ENCODE peak calls at places on chromosomes 3 and 15, in ten cellular contexts. N is sigmoid colon, P is HAP-1, J is cardiac fibroblast, B is fibroblast of lung, F is esophagus squamous epithelium, K is hepatocyte, X is heart left ventricle, Y is astrocyte of the spinal cord, H is adrenal gland. A is an unnamed sample.
A peak's percentile ranks its signal among the peaks of the same experiment; 100 is the strongest.

GRCh38 chr3:195820901-195821300 is 9.2 kb upstream of the MUC4 start:
- DNase-seq in N (no peak), P (no peak), J (no peak), B (no peak), F (no peak), K (no peak), X (no peak), Y (no peak), H (no peak), A (no peak)

GRCh38 chr3:73255609-73256029 is 194.2 kb downstream of the EBLN2 start:
- DNase-seq in N (no peak), P (peak; percentile 3), J (peak; percentile 69), B (peak; percentile 95), F (no peak), K (peak; percentile 75), X (no peak), Y (peak; percentile 37), H (peak; percentile 60), A (no peak)

GRCh38 chr15:89496155-89497098 is at the start of gene RHCG:
- DNase-seq in N (no peak), P (peak; percentile 71), J (peak; percentile 58), B (peak; percentile 36), F (no peak), K (peak; percentile 79), X (no peak), Y (no peak), H (no peak), A (peak; percentile 83)

GRCh38 chr15:77909131-77909940 is 168.2 kb downstream of the TBC1D2B start:
- DNase-seq in N (peak; percentile 40), P (no peak), J (no peak), B (no peak), F (no peak), K (no peak), X (peak; percentile 51), Y (no peak), H (peak; percentile 13), A (peak; percentile 83)

GRCh38 chr15:65072027-65072426 is 4.2 kb upstream of the RASL12 start:
- DNase-seq in N (no peak), P (no peak), J (peak; percentile 58), B (no peak), F (no peak), K (no peak), X (peak; percentile 42), Y (no peak), H (peak; percentile 59), A (no peak)

GRCh38 chr3:64954995-64955636 is 267.3 kb upstream of the ADAMTS9 start:
- DNase-seq in N (no peak), P (no peak), J (no peak), B (peak; percentile 1), F (no peak), K (no peak), X (no peak), Y (no peak), H (no peak), A (no peak)

GRCh38 chr15:40291088-40291574 is 8.3 kb upstream of the ANKRD63 start:
- DNase-seq in N (peak; percentile 77), P (no peak), J (peak; percentile 61), B (peak; percentile 61), F (no peak), K (peak; percentile 85), X (no peak), Y (peak; percentile 39), H (no peak), A (no peak)

GRCh38 chr3:196563721-196564225 is 4.6 kb downstream of the WDR53 start:
- DNase-seq in N (no peak), P (no peak), J (peak; percentile 55), B (peak; percentile 52), F (no peak), K (no peak), X (no peak), Y (peak; percentile 40), H (no peak), A (no peak)

GRCh38 chr3:146133436-146133835 is 27.5 kb downstream of the PLOD2 start:
- DNase-seq in N (no peak), P (no peak), J (no peak), B (peak; percentile 53), F (no peak), K (no peak), X (no peak), Y (no peak), H (no peak), A (no peak)

GRCh38 chr15:61099030-61099800 is 129.9 kb downstream of the RORA start:
- DNase-seq in N (no peak), P (no peak), J (no peak), B (peak; percentile 83), F (no peak), K (no peak), X (no peak), Y (peak; percentile 38), H (no peak), A (no peak)

GRCh38 chr3:183252973-183253363 is at the start of gene B3GNT5:
- DNase-seq in N (peak; percentile 65), P (peak; percentile 51), J (peak; percentile 33), B (peak; percentile 8), F (no peak), K (peak; percentile 92), X (no peak), Y (peak; percentile 28), H (no peak), A (peak; percentile 72)

GRCh38 chr3:10910367-10910766 is 82.2 kb upstream of the SLC6A1 start:
- DNase-seq in N (no peak), P (no peak), J (no peak), B (no peak), F (no peak), K (no peak), X (no peak), Y (no peak), H (no peak), A (no peak)

GRCh38 chr15:74977599-74977998 is 17.8 kb upstream of the SCAMP5 start:
- DNase-seq in N (no peak), P (no peak), J (peak; percentile 52), B (no peak), F (no peak), K (no peak), X (no peak), Y (no peak), H (no peak), A (no peak)

GRCh38 chr15:88512606-88513005 is 33.9 kb downstream of the DET1 start:
- DNase-seq in N (no peak), P (no peak), J (no peak), B (peak; percentile 51), F (no peak), K (no peak), X (no peak), Y (no peak), H (no peak), A (no peak)

GRCh38 chr3:142366434-142366833 is 81.4 kb downstream of the XRN1 start:
- DNase-seq in N (no peak), P (peak; percentile 17), J (peak; percentile 18), B (no peak), F (no peak), K (no peak), X (no peak), Y (no peak), H (no peak), A (no peak)
- H3K4me3 ChIP-seq in N (no peak overlapping the region), P (no peak overlapping the region), J (no peak overlapping the region), B (no peak overlapping the region), F (no peak overlapping the region), K (no peak overlapping the region), X (no peak overlapping the region), Y (no peak overlapping the region), H (no peak overlapping the region), A (no peak overlapping the region)

DNA sequence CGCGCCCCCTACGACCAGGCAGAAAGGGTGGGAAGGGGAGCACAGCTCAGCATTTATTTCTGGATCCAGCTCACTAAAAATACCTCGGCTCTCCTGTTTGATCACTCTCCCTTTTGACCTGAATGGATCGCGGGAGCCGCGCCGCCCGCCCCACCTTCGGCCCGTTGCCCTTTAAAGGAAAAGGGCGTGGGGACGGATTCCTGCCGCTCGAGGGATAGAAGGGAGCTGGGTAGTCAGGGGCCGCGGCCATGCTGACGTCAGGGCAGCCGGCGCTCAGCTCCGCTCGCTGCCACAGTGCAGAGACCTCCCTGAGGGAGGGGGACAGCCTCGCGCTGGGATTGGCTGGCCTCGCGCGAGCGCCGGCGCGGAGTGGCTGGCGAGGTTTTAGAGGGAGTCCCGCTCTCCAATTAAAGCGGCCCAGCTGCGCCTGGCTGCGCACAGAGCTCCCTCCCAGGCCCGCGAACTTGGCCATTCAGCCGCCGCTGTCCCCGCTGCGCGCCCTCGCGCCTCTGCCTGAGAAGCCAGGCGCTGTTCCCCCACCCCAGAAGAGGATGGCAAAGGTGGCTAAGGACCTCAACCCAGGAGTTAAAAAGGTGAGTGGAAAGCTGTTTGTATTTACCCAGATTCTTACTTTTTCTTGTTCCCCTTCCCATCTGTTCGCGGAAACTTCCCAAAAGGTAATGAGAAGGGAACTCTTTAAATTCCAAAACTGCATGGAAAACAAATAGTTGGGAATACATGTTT is at the start of gene LMCD1:
- DNase-seq in N (peak; percentile 97), P (peak; percentile 93), J (peak; percentile 96), B (peak; percentile 98), F (peak; percentile 52), K (peak; percentile 97), X (peak; percentile 98), Y (peak; percentile 98), H (peak; percentile 96), A (peak; percentile 98)
- H3K4me3 ChIP-seq in N (peak within 1 kb of the TSS; percentile 31), P (peak within 1 kb of the TSS; percentile 26), J (peak within 1 kb of the TSS; percentile 54), B (peak within 1 kb of the TSS; percentile 70), F (peak within 1 kb of the TSS; percentile 34), K (peak within 1 kb of the TSS; percentile 36), X (peak within 1 kb of the TSS; percentile 68), Y (peak within 1 kb of the TSS; percentile 53), H (no peak within 1 kb of the TSS), A (peak within 1 kb of the TSS; percentile 29)

DNA sequence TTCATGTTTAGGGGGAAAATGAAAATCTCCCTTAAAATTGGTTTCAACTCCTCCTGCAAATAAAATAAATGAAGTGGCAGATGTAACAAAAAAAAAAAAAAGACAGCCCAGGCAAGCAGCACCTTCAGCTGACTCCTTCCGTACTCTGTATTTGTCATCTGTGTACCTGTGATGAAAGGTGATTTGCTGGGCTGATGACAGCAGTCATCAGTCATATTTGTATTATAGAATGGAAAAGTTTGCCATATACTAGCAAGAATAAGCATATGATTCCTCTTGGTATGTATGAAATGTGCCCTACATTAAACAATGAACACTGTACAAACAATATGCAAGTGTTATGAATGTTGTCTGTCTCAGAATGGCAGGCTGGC is 44.1 kb upstream of the WWTR1 start:
- DNase-seq in N (no peak), P (no peak), J (peak; percentile 19), B (no peak), F (no peak), K (no peak), X (no peak), Y (no peak), H (no peak), A (no peak)
- H3K4me3 ChIP-seq in N (no peak overlapping the region), P (no peak overlapping the region), J (no peak overlapping the region), B (no peak overlapping the region), F (no peak overlapping the region), K (no peak overlapping the region), X (no peak overlapping the region), Y (no peak overlapping the region), H (no peak overlapping the region), A (no peak overlapping the region)

DNA sequence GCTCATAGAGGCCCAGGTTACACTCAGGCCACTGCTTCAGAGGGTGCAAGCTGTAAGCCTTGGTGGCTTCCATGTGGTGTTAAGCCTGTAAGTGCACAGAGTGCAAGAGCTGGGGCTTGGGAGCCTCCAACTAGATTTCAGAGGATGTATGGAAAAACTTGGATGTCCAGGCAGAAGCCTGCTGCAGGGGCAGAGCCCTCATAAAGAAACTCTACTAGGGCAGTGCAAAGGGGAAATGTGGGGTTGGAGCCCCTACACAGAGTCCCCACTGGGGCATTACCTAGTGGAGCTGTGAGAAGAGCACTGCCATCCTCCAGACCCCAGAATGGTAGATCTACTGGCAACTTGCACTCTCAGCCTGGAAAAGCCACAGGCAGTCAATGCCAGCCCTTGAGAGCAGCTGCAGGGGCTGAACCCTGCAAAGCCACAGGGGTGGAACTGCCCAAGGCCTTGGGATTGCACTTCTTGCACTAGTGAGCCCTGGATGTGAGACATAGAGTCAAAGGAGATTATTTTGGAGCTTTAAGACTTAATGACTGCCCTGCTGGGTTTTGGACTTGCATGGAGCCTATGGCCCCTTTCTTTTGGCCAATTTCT is 14.0 kb downstream of the MITF start:
- DNase-seq in N (no peak), P (no peak), J (no peak), B (no peak), F (no peak), K (no peak), X (no peak), Y (no peak), H (no peak), A (no peak)
- H3K4me3 ChIP-seq in N (no peak overlapping the region), P (no peak overlapping the region), J (no peak overlapping the region), B (no peak overlapping the region), F (no peak overlapping the region), K (no peak overlapping the region), X (no peak overlapping the region), Y (no peak overlapping the region), H (no peak overlapping the region), A (no peak overlapping the region)